ENCODE peak calls at places on chromosomes 5 and 9, in eight cellular contexts. X, Y, G, I, U, Z, O and M are unnamed samples.

GRCh38 chr9:97500765-97501176 is 695 bp upstream of the TMOD1 start:
- DNase-seq in O (no peak), X (no peak), U (no peak), I (no peak), G (no peak), Y (no peak), Z (no peak), M (no peak)

GRCh38 chr9:89549031-89549644 is 51.2 kb upstream of the SEMA4D start:
- DNase-seq in I (peak), G (peak), X (peak), Y (peak), U (peak), O (peak), Z (peak), M (peak)

GRCh38 chr5:55633574-55634203 is 78.4 kb downstream of the SLC38A9 start:
- DNase-seq in O (peak), U (peak), X (peak), Y (peak), Z (no peak), I (no peak), G (peak), M (no peak)

GRCh38 chr9:118455781-118456180 is 751.6 kb downstream of the TLR4 start:
- DNase-seq in Z (no peak), X (no peak), G (no peak), U (no peak), I (no peak), Y (no peak), O (no peak), M (no peak)

GRCh38 chr9:123108976-123109375 is 75.5 kb downstream of the GPR21 start:
- DNase-seq in G (no peak), U (no peak), Y (no peak), I (no peak), Z (no peak), X (no peak), O (no peak), M (no peak)

GRCh38 chr5:179862891-179863290 is 4.3 kb upstream of the MRNIP start:
- DNase-seq in I (no peak), X (no peak), G (no peak), U (no peak), O (no peak), Y (no peak), Z (no peak), M (no peak)

GRCh38 chr5:54541823-54542783 is 24.5 kb downstream of the SNX18 start:
- DNase-seq in I (no peak), X (no peak), U (no peak), O (no peak), G (no peak), Z (no peak), Y (no peak), M (no peak)

GRCh38 chr9:127021664-127022337 is 100.6 kb downstream of the ANGPTL2 start:
- DNase-seq in X (no peak), O (no peak), G (peak), Z (no peak), U (peak), I (peak), Y (peak), M (no peak)

GRCh38 chr9:116860509-116861120 is 173.5 kb downstream of the TRIM32 start:
- DNase-seq in O (peak), Z (peak), U (peak), G (peak), I (peak), X (peak), Y (peak), M (peak)

DNA sequence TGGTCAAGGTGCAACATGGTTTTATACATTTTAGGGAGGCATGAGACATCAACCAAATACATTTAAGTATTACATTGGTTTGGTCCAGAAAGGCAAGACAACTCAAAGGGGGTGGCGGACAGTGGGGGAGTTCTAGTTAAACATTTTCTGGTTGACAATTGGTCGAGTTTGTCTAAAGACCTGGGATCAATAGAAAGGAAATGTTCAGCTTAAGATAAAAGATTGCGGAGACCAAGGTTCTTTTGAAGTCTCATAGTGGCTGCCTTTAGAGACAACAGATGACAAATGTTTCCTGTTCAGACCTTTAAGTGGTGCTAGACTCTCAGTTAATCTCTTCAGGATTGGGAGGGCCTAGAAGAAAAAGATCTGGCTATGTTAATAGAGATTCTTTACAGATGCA is 47.7 kb upstream of the TTC39B start:
- DNase-seq in O (no peak), G (no peak), Z (no peak), I (no peak), Y (no peak), U (no peak), X (no peak), M (no peak)
- TF ChIP-seq CTCF in O (no peak), G (no peak), Z (no peak), I (no peak), Y (no peak), U (no peak), X (no peak), M (no peak)

DNA sequence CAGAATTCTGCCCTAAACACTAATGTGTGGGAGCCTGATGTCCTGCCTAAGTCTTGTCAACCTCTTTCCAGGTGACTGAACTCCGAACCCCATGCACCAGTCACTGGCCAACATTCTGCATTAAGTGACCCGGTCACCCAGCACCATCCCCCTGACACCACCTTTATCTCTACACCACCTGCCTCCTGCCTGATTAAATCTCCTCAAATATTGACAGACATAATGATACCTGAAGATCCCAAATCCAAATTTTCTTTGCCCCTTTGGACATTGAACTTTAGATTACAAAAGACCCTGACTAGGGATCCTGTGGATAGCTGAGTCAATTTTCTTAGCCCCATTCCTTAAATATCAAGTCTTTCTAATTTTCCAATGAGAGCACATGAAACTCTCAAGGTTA is 150.1 kb downstream of the GHR start:
- DNase-seq in O (no peak), I (no peak), Z (no peak), Y (no peak), X (no peak), G (no peak), U (no peak), M (no peak)
- TF ChIP-seq CTCF in O (no peak), I (no peak), Z (no peak), Y (no peak), X (no peak), G (no peak), U (no peak), M (no peak)

GRCh38 chr5:142694092-142694856 is 8.4 kb upstream of the FGF1 start:
- DNase-seq in U (no peak), G (no peak), Y (no peak), O (no peak), X (no peak), I (no peak), Z (no peak), M (no peak)
- TF ChIP-seq CTCF in U (peak), G (peak), Y (peak), O (peak), X (no peak), I (peak), Z (peak), M (no peak)

GRCh38 chr5:139862803-139863202 is 67.2 kb downstream of the PSD2 start:
- DNase-seq in G (no peak), U (no peak), Y (no peak), O (no peak), X (no peak), Z (no peak), I (no peak), M (no peak)
- TF ChIP-seq CTCF in G (no peak), U (peak), Y (no peak), O (no peak), X (no peak), Z (no peak), I (no peak), M (no peak)

GRCh38 chr5:141127305-141127704 is 5.7 kb downstream of the PCDHB4 start:
- DNase-seq in U (no peak), X (no peak), O (no peak), I (no peak), Z (no peak), G (no peak), Y (no peak), M (no peak)

GRCh38 chr5:141121985-141122384 is 367 bp downstream of the PCDHB4 start:
- DNase-seq in I (no peak), Z (no peak), G (no peak), Y (no peak), O (no peak), X (no peak), U (no peak), M (no peak)

GRCh38 chr5:141121563-141121962 is at the start of gene PCDHB4:
- DNase-seq in X (no peak), Y (no peak), Z (peak), O (no peak), G (peak), I (peak), U (no peak), M (no peak)
- TF ChIP-seq CTCF in X (no peak), Y (peak), Z (peak), O (no peak), G (no peak), I (no peak), U (no peak), M (no peak)

GRCh38 chr5:153629027-153629426 is 138.6 kb downstream of the GRIA1 start:
- DNase-seq in Z (peak), X (peak), Y (peak), O (peak), U (peak), G (peak), I (peak), M (no peak)
- TF ChIP-seq CTCF in Z (peak), X (no peak), Y (peak), O (no peak), U (peak), G (peak), I (peak), M (no peak)